ENCODE peak calls at places on chromosomes 3 and 15, in ten cellular contexts. One of them, this sample, is unnamed.

GRCh38 chr3:139601191-139601961 is 61.8 kb upstream of the RBP1 start:
- DNase-seq in colonic mucosa: no peak
- DNase-seq in brain microvascular endothelial cell: no peak
- DNase-seq in HCT116: no peak
- DNase-seq in CD4-positive, alpha-beta T cell: no peak
- DNase-seq in H9: no peak
- DNase-seq in PC-9: peak
- DNase-seq in esophagus muscularis mucosa: no peak
- DNase-seq in iPS DF 6.9: no peak
- DNase-seq in heart left ventricle: no peak
- DNase-seq in this sample: no peak

GRCh38 chr3:190676477-190676876 is 162.6 kb downstream of the IL1RAP start:
- DNase-seq in colonic mucosa: no peak
- DNase-seq in brain microvascular endothelial cell: no peak
- DNase-seq in HCT116: no peak
- DNase-seq in CD4-positive, alpha-beta T cell: no peak
- DNase-seq in H9: no peak
- DNase-seq in PC-9: no peak
- DNase-seq in esophagus muscularis mucosa: no peak
- DNase-seq in iPS DF 6.9: no peak
- DNase-seq in heart left ventricle: no peak
- DNase-seq in this sample: no peak

GRCh38 chr3:32780735-32781210 is 37.0 kb upstream of the TRIM71 start:
- DNase-seq in colonic mucosa: peak
- DNase-seq in brain microvascular endothelial cell: peak
- DNase-seq in HCT116: peak
- DNase-seq in CD4-positive, alpha-beta T cell: no peak
- DNase-seq in H9: peak
- DNase-seq in PC-9: no peak
- DNase-seq in esophagus muscularis mucosa: no peak
- DNase-seq in iPS DF 6.9: peak
- DNase-seq in heart left ventricle: peak
- DNase-seq in this sample: no peak

GRCh38 chr15:52483712-52484111 is 45.0 kb downstream of the MYO5A start:
- DNase-seq in colonic mucosa: no peak
- DNase-seq in brain microvascular endothelial cell: peak
- DNase-seq in HCT116: no peak
- DNase-seq in CD4-positive, alpha-beta T cell: no peak
- DNase-seq in H9: no peak
- DNase-seq in PC-9: no peak
- DNase-seq in esophagus muscularis mucosa: no peak
- DNase-seq in iPS DF 6.9: no peak
- DNase-seq in heart left ventricle: no peak
- DNase-seq in this sample: no peak

GRCh38 chr15:50355612-50355905 is 561 bp upstream of the GABPB1 start:
- DNase-seq in colonic mucosa: no peak
- DNase-seq in brain microvascular endothelial cell: no peak
- DNase-seq in HCT116: no peak
- DNase-seq in CD4-positive, alpha-beta T cell: no peak
- DNase-seq in H9: no peak
- DNase-seq in PC-9: no peak
- DNase-seq in esophagus muscularis mucosa: no peak
- DNase-seq in iPS DF 6.9: no peak
- DNase-seq in heart left ventricle: no peak
- DNase-seq in this sample: no peak

GRCh38 chr15:80635953-80636352 is 59.2 kb upstream of the ABHD17C start:
- DNase-seq in colonic mucosa: peak
- DNase-seq in brain microvascular endothelial cell: no peak
- DNase-seq in HCT116: no peak
- DNase-seq in CD4-positive, alpha-beta T cell: no peak
- DNase-seq in H9: no peak
- DNase-seq in PC-9: no peak
- DNase-seq in esophagus muscularis mucosa: no peak
- DNase-seq in iPS DF 6.9: no peak
- DNase-seq in heart left ventricle: no peak
- DNase-seq in this sample: no peak

GRCh38 chr3:16205156-16205870 is 30.8 kb downstream of the GALNT15 start:
- DNase-seq in colonic mucosa: no peak
- DNase-seq in brain microvascular endothelial cell: no peak
- DNase-seq in HCT116: no peak
- DNase-seq in CD4-positive, alpha-beta T cell: no peak
- DNase-seq in H9: no peak
- DNase-seq in PC-9: no peak
- DNase-seq in esophagus muscularis mucosa: no peak
- DNase-seq in iPS DF 6.9: no peak
- DNase-seq in heart left ventricle: no peak
- DNase-seq in this sample: no peak

GRCh38 chr3:30626443-30627181 is 20.2 kb downstream of the TGFBR2 start:
- DNase-seq in colonic mucosa: no peak
- DNase-seq in brain microvascular endothelial cell: peak
- DNase-seq in HCT116: peak
- DNase-seq in CD4-positive, alpha-beta T cell: no peak
- DNase-seq in H9: no peak
- DNase-seq in PC-9: peak
- DNase-seq in esophagus muscularis mucosa: no peak
- DNase-seq in iPS DF 6.9: no peak
- DNase-seq in heart left ventricle: no peak
- DNase-seq in this sample: no peak

GRCh38 chr3:64824281-64824980 is 136.6 kb upstream of the ADAMTS9 start:
- DNase-seq in colonic mucosa: no peak
- DNase-seq in brain microvascular endothelial cell: peak
- DNase-seq in HCT116: no peak
- DNase-seq in CD4-positive, alpha-beta T cell: no peak
- DNase-seq in H9: no peak
- DNase-seq in PC-9: no peak
- DNase-seq in esophagus muscularis mucosa: no peak
- DNase-seq in iPS DF 6.9: no peak
- DNase-seq in heart left ventricle: no peak
- DNase-seq in this sample: no peak

GRCh38 chr15:47963265-47963664 is 157.5 kb upstream of the SLC24A5 start:
- DNase-seq in colonic mucosa: no peak
- DNase-seq in brain microvascular endothelial cell: no peak
- DNase-seq in HCT116: no peak
- DNase-seq in CD4-positive, alpha-beta T cell: no peak
- DNase-seq in H9: no peak
- DNase-seq in PC-9: no peak
- DNase-seq in esophagus muscularis mucosa: no peak
- DNase-seq in iPS DF 6.9: no peak
- DNase-seq in heart left ventricle: no peak
- DNase-seq in this sample: peak

GRCh38 chr3:141996437-141996836 is 120.0 kb downstream of the ATP1B3 start:
- DNase-seq in colonic mucosa: no peak
- DNase-seq in brain microvascular endothelial cell: no peak
- DNase-seq in HCT116: no peak
- DNase-seq in CD4-positive, alpha-beta T cell: no peak
- DNase-seq in H9: no peak
- DNase-seq in PC-9: no peak
- DNase-seq in esophagus muscularis mucosa: no peak
- DNase-seq in iPS DF 6.9: no peak
- DNase-seq in heart left ventricle: no peak
- DNase-seq in this sample: no peak

GRCh38 chr3:48655063-48655462 is 7.6 kb downstream of the CELSR3 start:
- DNase-seq in colonic mucosa: no peak
- DNase-seq in brain microvascular endothelial cell: no peak
- DNase-seq in HCT116: no peak
- DNase-seq in CD4-positive, alpha-beta T cell: no peak
- DNase-seq in H9: no peak
- DNase-seq in PC-9: no peak
- DNase-seq in esophagus muscularis mucosa: no peak
- DNase-seq in iPS DF 6.9: no peak
- DNase-seq in heart left ventricle: no peak
- DNase-seq in this sample: no peak

GRCh38 chr3:177145954-177146353 is 51.3 kb downstream of the TBL1XR1 start:
- DNase-seq in colonic mucosa: no peak
- DNase-seq in brain microvascular endothelial cell: no peak
- DNase-seq in HCT116: no peak
- DNase-seq in CD4-positive, alpha-beta T cell: no peak
- DNase-seq in H9: no peak
- DNase-seq in PC-9: no peak
- DNase-seq in esophagus muscularis mucosa: no peak
- DNase-seq in iPS DF 6.9: no peak
- DNase-seq in heart left ventricle: no peak
- DNase-seq in this sample: no peak

GRCh38 chr3:126398423-126399347 is 4.0 kb downstream of the CFAP100 start:
- DNase-seq in colonic mucosa: no peak
- DNase-seq in brain microvascular endothelial cell: no peak
- DNase-seq in HCT116: no peak
- DNase-seq in CD4-positive, alpha-beta T cell: no peak
- DNase-seq in H9: peak
- DNase-seq in PC-9: no peak
- DNase-seq in esophagus muscularis mucosa: no peak
- DNase-seq in iPS DF 6.9: no peak
- DNase-seq in heart left ventricle: no peak
- DNase-seq in this sample: no peak

DNA sequence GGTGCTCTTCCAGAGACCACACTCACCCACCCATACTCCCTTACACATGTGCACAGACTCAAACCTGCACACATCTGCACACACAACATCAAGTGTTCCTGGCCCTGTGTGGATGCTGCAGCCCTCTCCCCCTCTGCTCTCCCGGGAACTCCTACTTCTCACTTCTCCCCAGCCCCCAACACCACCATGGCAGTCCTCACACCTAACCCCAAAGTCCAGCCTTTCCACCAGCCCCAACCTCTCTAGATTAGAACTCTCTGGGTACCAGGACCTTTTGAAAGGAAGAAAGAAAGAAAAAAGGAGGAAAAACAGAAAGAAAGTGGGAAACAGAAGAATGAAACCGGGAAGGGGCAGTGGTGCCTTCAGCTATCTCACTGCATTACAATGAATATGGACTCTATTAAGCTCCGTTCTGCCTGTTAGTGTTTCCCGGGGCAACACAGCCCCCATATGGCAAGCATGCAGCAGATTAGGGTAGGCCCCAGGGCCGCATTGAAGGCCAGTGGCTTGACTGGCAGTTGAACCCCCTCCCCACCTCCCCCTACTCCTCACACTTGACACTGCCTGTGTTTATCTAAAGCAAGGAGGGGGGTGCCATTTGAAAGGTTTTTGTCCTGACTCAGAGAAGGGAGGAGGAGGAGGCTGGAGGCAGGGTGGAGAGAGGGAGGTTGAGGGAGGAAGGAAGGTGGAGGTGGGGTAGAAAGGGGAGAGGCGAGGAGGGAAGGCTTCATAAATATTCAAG is 30.1 kb downstream of the BOC start:
- DNase-seq in colonic mucosa: no peak
- DNase-seq in brain microvascular endothelial cell: no peak
- DNase-seq in HCT116: no peak
- DNase-seq in CD4-positive, alpha-beta T cell: no peak
- DNase-seq in H9: peak
- DNase-seq in PC-9: no peak
- DNase-seq in esophagus muscularis mucosa: no peak
- DNase-seq in iPS DF 6.9: peak
- DNase-seq in heart left ventricle: no peak
- DNase-seq in this sample: no peak
- H3K27ac ChIP-seq in colonic mucosa: no peak
- H3K27ac ChIP-seq in brain microvascular endothelial cell: no peak
- H3K27ac ChIP-seq in HCT116: no peak
- H3K27ac ChIP-seq in CD4-positive, alpha-beta T cell: no peak
- H3K27ac ChIP-seq in H9: no peak
- H3K27ac ChIP-seq in PC-9: no peak
- H3K27ac ChIP-seq in esophagus muscularis mucosa: peak
- H3K27ac ChIP-seq in iPS DF 6.9: no peak
- H3K27ac ChIP-seq in heart left ventricle: no peak
- H3K27ac ChIP-seq in this sample: no peak

GRCh38 chr3:4292301-4292700 is 10.9 kb upstream of the SETMAR start:
- DNase-seq in colonic mucosa: no peak
- DNase-seq in brain microvascular endothelial cell: no peak
- DNase-seq in HCT116: no peak
- DNase-seq in CD4-positive, alpha-beta T cell: no peak
- DNase-seq in H9: no peak
- DNase-seq in PC-9: no peak
- DNase-seq in esophagus muscularis mucosa: no peak
- DNase-seq in iPS DF 6.9: no peak
- DNase-seq in heart left ventricle: no peak
- DNase-seq in this sample: no peak
- H3K27ac ChIP-seq in colonic mucosa: no peak
- H3K27ac ChIP-seq in brain microvascular endothelial cell: no peak
- H3K27ac ChIP-seq in HCT116: no peak
- H3K27ac ChIP-seq in CD4-positive, alpha-beta T cell: no peak
- H3K27ac ChIP-seq in H9: no peak
- H3K27ac ChIP-seq in PC-9: no peak
- H3K27ac ChIP-seq in esophagus muscularis mucosa: no peak
- H3K27ac ChIP-seq in iPS DF 6.9: no peak
- H3K27ac ChIP-seq in heart left ventricle: no peak
- H3K27ac ChIP-seq in this sample: no peak

GRCh38 chr15:62110000-62110851 is 43.4 kb downstream of the C2CD4A start:
- DNase-seq in colonic mucosa: no peak
- DNase-seq in brain microvascular endothelial cell: peak
- DNase-seq in HCT116: no peak
- DNase-seq in CD4-positive, alpha-beta T cell: no peak
- DNase-seq in H9: no peak
- DNase-seq in PC-9: peak
- DNase-seq in esophagus muscularis mucosa: peak
- DNase-seq in iPS DF 6.9: no peak
- DNase-seq in heart left ventricle: no peak
- DNase-seq in this sample: no peak

GRCh38 chr15:62108411-62108810 is 41.6 kb downstream of the C2CD4A start:
- DNase-seq in colonic mucosa: no peak
- DNase-seq in brain microvascular endothelial cell: no peak
- DNase-seq in HCT116: no peak
- DNase-seq in CD4-positive, alpha-beta T cell: no peak
- DNase-seq in H9: no peak
- DNase-seq in PC-9: no peak
- DNase-seq in esophagus muscularis mucosa: peak
- DNase-seq in iPS DF 6.9: no peak
- DNase-seq in heart left ventricle: no peak
- DNase-seq in this sample: no peak

GRCh38 chr15:62109457-62109856 is 42.7 kb downstream of the C2CD4A start:
- DNase-seq in colonic mucosa: no peak
- DNase-seq in brain microvascular endothelial cell: no peak
- DNase-seq in HCT116: no peak
- DNase-seq in CD4-positive, alpha-beta T cell: no peak
- DNase-seq in H9: no peak
- DNase-seq in PC-9: no peak
- DNase-seq in esophagus muscularis mucosa: peak
- DNase-seq in iPS DF 6.9: no peak
- DNase-seq in heart left ventricle: no peak
- DNase-seq in this sample: no peak

GRCh38 chr15:62112616-62113593 is 46.1 kb downstream of the C2CD4A start:
- DNase-seq in colonic mucosa: no peak
- DNase-seq in brain microvascular endothelial cell: peak
- DNase-seq in HCT116: no peak
- DNase-seq in CD4-positive, alpha-beta T cell: no peak
- DNase-seq in H9: no peak
- DNase-seq in PC-9: peak
- DNase-seq in esophagus muscularis mucosa: peak
- DNase-seq in iPS DF 6.9: no peak
- DNase-seq in heart left ventricle: no peak
- DNase-seq in this sample: no peak

GRCh38 chr15:62112051-62112450 is 45.3 kb downstream of the C2CD4A start:
- DNase-seq in colonic mucosa: no peak
- DNase-seq in brain microvascular endothelial cell: no peak
- DNase-seq in HCT116: no peak
- DNase-seq in CD4-positive, alpha-beta T cell: no peak
- DNase-seq in H9: no peak
- DNase-seq in PC-9: no peak
- DNase-seq in esophagus muscularis mucosa: peak
- DNase-seq in iPS DF 6.9: no peak
- DNase-seq in heart left ventricle: no peak
- DNase-seq in this sample: no peak
- H3K27ac ChIP-seq in colonic mucosa: no peak
- H3K27ac ChIP-seq in brain microvascular endothelial cell: no peak
- H3K27ac ChIP-seq in HCT116: no peak
- H3K27ac ChIP-seq in CD4-positive, alpha-beta T cell: no peak
- H3K27ac ChIP-seq in H9: no peak
- H3K27ac ChIP-seq in PC-9: peak
- H3K27ac ChIP-seq in esophagus muscularis mucosa: no peak
- H3K27ac ChIP-seq in iPS DF 6.9: no peak
- H3K27ac ChIP-seq in heart left ventricle: no peak
- H3K27ac ChIP-seq in this sample: no peak

GRCh38 chr3:187709155-187709554 is 6.8 kb upstream of the RTP2 start:
- DNase-seq in colonic mucosa: no peak
- DNase-seq in brain microvascular endothelial cell: no peak
- DNase-seq in HCT116: peak
- DNase-seq in CD4-positive, alpha-beta T cell: no peak
- DNase-seq in H9: peak
- DNase-seq in PC-9: no peak
- DNase-seq in esophagus muscularis mucosa: no peak
- DNase-seq in iPS DF 6.9: no peak
- DNase-seq in heart left ventricle: no peak
- DNase-seq in this sample: no peak
- H3K27ac ChIP-seq in colonic mucosa: no peak
- H3K27ac ChIP-seq in brain microvascular endothelial cell: no peak
- H3K27ac ChIP-seq in HCT116: no peak
- H3K27ac ChIP-seq in CD4-positive, alpha-beta T cell: no peak
- H3K27ac ChIP-seq in H9: no peak
- H3K27ac ChIP-seq in PC-9: no peak
- H3K27ac ChIP-seq in esophagus muscularis mucosa: no peak
- H3K27ac ChIP-seq in iPS DF 6.9: no peak
- H3K27ac ChIP-seq in heart left ventricle: no peak
- H3K27ac ChIP-seq in this sample: no peak